ENCODE peak calls at places on chromosome 19, in six cellular contexts. F is stimulated activated CD8-positive, alpha-beta memory T cell treated with anti-CD3 and anti-CD28 coated beads, Interleukin-15, amount 100 ng/mL, for 4 hours; C is activated CD4-positive, alpha-beta T cell treated with anti-CD3 and anti-CD28 coated beads for 24 hours; J is activated T-cell treated with anti-CD3 and anti-CD28 coated beads for 48 hours; U is GM04504; R is RWPE1. E is an unnamed sample.

GRCh38 chr19:46648070-46648960 is 12.3 kb upstream of the GNG8 start:
- DNase-seq in R (no peak), C (no peak), F (no peak), J (no peak), U (no peak), E (no peak)

GRCh38 chr19:2014731-2015610 is 543 bp downstream of the BTBD2 start:
- DNase-seq in F (no peak), C (no peak), U (no peak), J (peak), R (peak), E (no peak)

GRCh38 chr19:2355168-2356035 is 4.7 kb upstream of the TMPRSS9 start:
- DNase-seq in U (peak), C (no peak), J (no peak), R (no peak), F (no peak), E (no peak)

GRCh38 chr19:31160346-31160926 is 188.8 kb downstream of the TSHZ3 start:
- DNase-seq in C (no peak), J (no peak), F (no peak), R (no peak), U (no peak), E (no peak)

GRCh38 chr19:42066075-42066754 is 3.8 kb downstream of the GRIK5 start:
- DNase-seq in U (no peak), F (no peak), C (no peak), J (no peak), R (peak), E (no peak)

GRCh38 chr19:1245884-1246816 is 2.2 kb upstream of the MIDN start:
- DNase-seq in C (no peak), U (no peak), J (no peak), F (no peak), R (no peak), E (no peak)

GRCh38 chr19:42505066-42505465 is 23.2 kb downstream of the CEACAM1 start:
- DNase-seq in R (no peak), C (no peak), U (no peak), F (no peak), J (no peak), E (no peak)

GRCh38 chr19:30719991-30720329 is 347.8 kb downstream of the ZNF536 start:
- DNase-seq in R (peak), C (no peak), U (no peak), F (no peak), J (no peak), E (no peak)

GRCh38 chr19:44696939-44697669 is 1.8 kb upstream of the CEACAM16 start:
- DNase-seq in U (no peak), R (no peak), C (no peak), F (no peak), J (no peak), E (no peak)

GRCh38 chr19:52214241-52214640 is 24.4 kb downstream of the PPP2R1A start:
- DNase-seq in F (no peak), R (no peak), U (no peak), J (no peak), C (no peak), E (no peak)

GRCh38 chr19:50024719-50025021 is 502 bp downstream of the VRK3 start:
- DNase-seq in U (no peak), C (no peak), R (no peak), J (no peak), F (no peak), E (no peak)

GRCh38 chr19:18730885-18731513 is 47.5 kb downstream of the CRTC1 start:
- DNase-seq in U (no peak), C (no peak), R (no peak), F (no peak), J (no peak), E (no peak)

GRCh38 chr19:34084396-34085145 is 87.7 kb upstream of the LSM14A start:
- DNase-seq in J (no peak), U (no peak), F (no peak), C (no peak), R (no peak), E (no peak)

GRCh38 chr19:8238251-8238650 is 29.1 kb downstream of the CERS4 start:
- DNase-seq in R (peak), C (no peak), U (no peak), F (no peak), J (no peak), E (no peak)

GRCh38 chr19:38792250-38793111 is 3.5 kb downstream of the LGALS7B start:
- DNase-seq in C (peak), J (peak), R (no peak), U (no peak), F (no peak), E (peak)

GRCh38 chr19:15417699-15418098 is 1.1 kb downstream of the AKAP8L start:
- DNase-seq in R (peak), F (no peak), J (no peak), C (no peak), U (no peak), E (no peak)

GRCh38 chr19:918481-919156 is 1.5 kb downstream of the KISS1R start:
- DNase-seq in F (no peak), U (no peak), C (no peak), J (peak), R (no peak), E (no peak)

GRCh38 chr19:35044317-35045117 is 3.0 kb downstream of the HPN start:
- DNase-seq in R (peak), J (peak), U (no peak), F (no peak), C (peak), E (peak)

GRCh38 chr19:13964776-13965175 is 12.5 kb downstream of the DCAF15 start:
- DNase-seq in J (no peak), R (no peak), F (no peak), C (no peak), U (no peak), E (no peak)

GRCh38 chr19:4606921-4607678 is 32.2 kb upstream of the TNFAIP8L1 start:
- DNase-seq in C (no peak), F (no peak), J (no peak), R (no peak), U (no peak), E (no peak)

GRCh38 chr19:6125571-6125989 is 9.9 kb upstream of the ACSBG2 start:
- DNase-seq in U (peak), R (peak), F (no peak), J (peak), C (peak), E (peak)

GRCh38 chr19:2116507-2116906 is 19.8 kb downstream of the IZUMO4 start:
- DNase-seq in R (no peak), J (no peak), C (no peak), U (no peak), F (no peak), E (no peak)

GRCh38 chr19:2634228-2634951 is 68.1 kb downstream of the GNG7 start:
- DNase-seq in J (no peak), U (no peak), R (no peak), F (no peak), C (no peak), E (no peak)

GRCh38 chr19:57512845-57513244 is 13.1 kb downstream of the ZNF773 start:
- DNase-seq in U (no peak), C (no peak), J (no peak), R (no peak), F (no peak), E (no peak)

GRCh38 chr19:36113895-36114762 is 546 bp downstream of the POLR2I start:
- DNase-seq in R (no peak), J (no peak), C (no peak), F (peak), U (no peak), E (peak)

GRCh38 chr19:5534787-5535586 is 32.8 kb downstream of the TINCR start:
- DNase-seq in J (peak), F (no peak), R (no peak), C (no peak), U (no peak), E (no peak)

GRCh38 chr19:49189259-49189658 is 31.7 kb downstream of the TRPM4 start:
- DNase-seq in J (no peak), U (no peak), F (no peak), R (no peak), C (no peak), E (no peak)

GRCh38 chr19:10520652-10521318 is 3.5 kb upstream of the S1PR5 start:
- DNase-seq in C (no peak), R (peak), J (no peak), F (no peak), U (no peak), E (no peak)

GRCh38 chr19:17448190-17448967 is at the start of gene TMEM221:
- DNase-seq in U (no peak), J (peak), C (no peak), F (no peak), R (no peak), E (peak)

GRCh38 chr19:38665950-38666661 is 18.7 kb downstream of the ACTN4 start:
- DNase-seq in J (no peak), F (no peak), U (peak), C (no peak), R (no peak), E (no peak)

GRCh38 chr19:3057275-3057714 is 5.0 kb downstream of the TLE5 start:
- DNase-seq in U (no peak), R (peak), J (no peak), F (no peak), C (no peak), E (no peak)

GRCh38 chr19:1566392-1567115 is 1.6 kb downstream of the MEX3D start:
- DNase-seq in R (peak), U (peak), F (no peak), J (no peak), C (no peak), E (no peak)

GRCh38 chr19:16268676-16269319 is 55.8 kb upstream of the KLF2 start:
- DNase-seq in F (peak), J (no peak), C (no peak), U (no peak), R (no peak), E (no peak)

GRCh38 chr19:46753420-46754155 is 7.3 kb upstream of the STRN4 start:
- DNase-seq in R (no peak), F (no peak), J (peak), U (no peak), C (peak), E (peak)

GRCh38 chr19:43662487-43662886 is 7.5 kb downstream of the PLAUR start:
- DNase-seq in R (no peak), C (no peak), U (no peak), J (no peak), F (no peak), E (no peak)

GRCh38 chr19:55301459-55302331 is 17.9 kb downstream of the BRSK1 start:
- DNase-seq in F (peak), U (peak), J (peak), C (peak), R (peak), E (peak)

GRCh38 chr19:30406220-30406944 is 34.2 kb downstream of the ZNF536 start:
- DNase-seq in C (no peak), R (no peak), U (peak), J (no peak), F (no peak), E (no peak)

GRCh38 chr19:2332341-2333026 is 4.0 kb downstream of the SPPL2B start:
- DNase-seq in U (no peak), F (no peak), J (no peak), C (no peak), R (no peak), E (no peak)

E was measured in stimulated activated CD4-positive, alpha-beta T cell treated with anti-CD3 and anti-CD28 coated beads, Interleukin-12 subunit alpha, Interleukin-12 subunit beta, amount 100 ng/mL, for 48 hours.